ENCODE peak calls at places on chromosomes 3 and 15, in five cellular contexts. One of them, this sample, is unnamed.

GRCh38 chr3:167750273-167750971 is 14.9 kb downstream of the SERPINI1 start:
- DNase-seq in RPMI8226: peak
- DNase-seq in activated T-cell treated with anti-CD3 and anti-CD28 coated beads for 4 hours: no peak
- DNase-seq in iris pigment epithelial cell: no peak
- DNase-seq in posterior cingulate gyrus: no peak
- DNase-seq in this sample: peak

GRCh38 chr15:60390931-60391501 is 6.8 kb downstream of the ANXA2 start:
- DNase-seq in RPMI8226: no peak
- DNase-seq in activated T-cell treated with anti-CD3 and anti-CD28 coated beads for 4 hours: no peak
- DNase-seq in iris pigment epithelial cell: peak
- DNase-seq in posterior cingulate gyrus: no peak
- DNase-seq in this sample: no peak

GRCh38 chr3:152270944-152271343 is 2.2 kb downstream of the MBNL1 start:
- DNase-seq in RPMI8226: peak
- DNase-seq in activated T-cell treated with anti-CD3 and anti-CD28 coated beads for 4 hours: no peak
- DNase-seq in iris pigment epithelial cell: no peak
- DNase-seq in posterior cingulate gyrus: no peak
- DNase-seq in this sample: no peak

GRCh38 chr3:97579365-97579764 is 185.2 kb upstream of the ARL6 start:
- DNase-seq in RPMI8226: no peak
- DNase-seq in activated T-cell treated with anti-CD3 and anti-CD28 coated beads for 4 hours: no peak
- DNase-seq in iris pigment epithelial cell: peak
- DNase-seq in posterior cingulate gyrus: no peak
- DNase-seq in this sample: no peak

GRCh38 chr3:128269796-128270195 is 116.5 kb downstream of the EEFSEC start:
- DNase-seq in RPMI8226: no peak
- DNase-seq in activated T-cell treated with anti-CD3 and anti-CD28 coated beads for 4 hours: no peak
- DNase-seq in iris pigment epithelial cell: no peak
- DNase-seq in posterior cingulate gyrus: no peak
- DNase-seq in this sample: no peak

GRCh38 chr3:17234382-17234781 is 349.6 kb downstream of the PLCL2 start:
- DNase-seq in RPMI8226: no peak
- DNase-seq in activated T-cell treated with anti-CD3 and anti-CD28 coated beads for 4 hours: no peak
- DNase-seq in iris pigment epithelial cell: no peak
- DNase-seq in posterior cingulate gyrus: no peak
- DNase-seq in this sample: no peak

GRCh38 chr15:28919201-28919627 is 33.4 kb downstream of the APBA2 start:
- DNase-seq in RPMI8226: no peak
- DNase-seq in activated T-cell treated with anti-CD3 and anti-CD28 coated beads for 4 hours: no peak
- DNase-seq in iris pigment epithelial cell: no peak
- DNase-seq in posterior cingulate gyrus: no peak
- DNase-seq in this sample: no peak

GRCh38 chr3:129822679-129823078 is 70.8 kb downstream of the TMCC1 start:
- DNase-seq in RPMI8226: no peak
- DNase-seq in activated T-cell treated with anti-CD3 and anti-CD28 coated beads for 4 hours: no peak
- DNase-seq in iris pigment epithelial cell: peak
- DNase-seq in posterior cingulate gyrus: no peak
- DNase-seq in this sample: no peak

GRCh38 chr15:65824941-65825544 is 33.0 kb upstream of the DENND4A start:
- DNase-seq in RPMI8226: no peak
- DNase-seq in activated T-cell treated with anti-CD3 and anti-CD28 coated beads for 4 hours: no peak
- DNase-seq in iris pigment epithelial cell: peak
- DNase-seq in posterior cingulate gyrus: no peak
- DNase-seq in this sample: no peak

GRCh38 chr3:11167590-11167989 is 13.3 kb downstream of the HRH1 start:
- DNase-seq in RPMI8226: no peak
- DNase-seq in activated T-cell treated with anti-CD3 and anti-CD28 coated beads for 4 hours: no peak
- DNase-seq in iris pigment epithelial cell: no peak
- DNase-seq in posterior cingulate gyrus: no peak
- DNase-seq in this sample: no peak

GRCh38 chr15:23472678-23473077 is 25.6 kb upstream of the GOLGA6L2 start:
- DNase-seq in RPMI8226: no peak
- DNase-seq in activated T-cell treated with anti-CD3 and anti-CD28 coated beads for 4 hours: no peak
- DNase-seq in iris pigment epithelial cell: no peak
- DNase-seq in posterior cingulate gyrus: no peak
- DNase-seq in this sample: no peak

GRCh38 chr3:134874737-134875413 is 79.8 kb downstream of the EPHB1 start:
- DNase-seq in RPMI8226: no peak
- DNase-seq in activated T-cell treated with anti-CD3 and anti-CD28 coated beads for 4 hours: no peak
- DNase-seq in iris pigment epithelial cell: no peak
- DNase-seq in posterior cingulate gyrus: no peak
- DNase-seq in this sample: no peak

GRCh38 chr3:124558898-124559649 is 171.2 kb upstream of the UMPS start:
- DNase-seq in RPMI8226: no peak
- DNase-seq in activated T-cell treated with anti-CD3 and anti-CD28 coated beads for 4 hours: no peak
- DNase-seq in iris pigment epithelial cell: peak
- DNase-seq in posterior cingulate gyrus: peak
- DNase-seq in this sample: no peak

GRCh38 chr3:122572940-122573412 is 4.5 kb upstream of the PARP15 start:
- DNase-seq in RPMI8226: peak
- DNase-seq in activated T-cell treated with anti-CD3 and anti-CD28 coated beads for 4 hours: no peak
- DNase-seq in iris pigment epithelial cell: peak
- DNase-seq in posterior cingulate gyrus: no peak
- DNase-seq in this sample: peak

GRCh38 chr15:59306520-59307163 is 66.0 kb downstream of the MYO1E start:
- DNase-seq in RPMI8226: no peak
- DNase-seq in activated T-cell treated with anti-CD3 and anti-CD28 coated beads for 4 hours: no peak
- DNase-seq in iris pigment epithelial cell: peak
- DNase-seq in posterior cingulate gyrus: no peak
- DNase-seq in this sample: no peak

GRCh38 chr3:194265996-194266657 is 85.0 kb downstream of the CPN2 start:
- DNase-seq in RPMI8226: no peak
- DNase-seq in activated T-cell treated with anti-CD3 and anti-CD28 coated beads for 4 hours: no peak
- DNase-seq in iris pigment epithelial cell: no peak
- DNase-seq in posterior cingulate gyrus: no peak
- DNase-seq in this sample: no peak

GRCh38 chr3:82610236-82610635 is 848.8 kb upstream of the GBE1 start:
- DNase-seq in RPMI8226: no peak
- DNase-seq in activated T-cell treated with anti-CD3 and anti-CD28 coated beads for 4 hours: no peak
- DNase-seq in iris pigment epithelial cell: no peak
- DNase-seq in posterior cingulate gyrus: no peak
- DNase-seq in this sample: no peak

GRCh38 chr15:76840830-76841460 is 64.2 kb downstream of the SCAPER start:
- DNase-seq in RPMI8226: peak
- DNase-seq in activated T-cell treated with anti-CD3 and anti-CD28 coated beads for 4 hours: no peak
- DNase-seq in iris pigment epithelial cell: peak
- DNase-seq in posterior cingulate gyrus: no peak
- DNase-seq in this sample: no peak

GRCh38 chr3:134594236-134594825 is 56.5 kb downstream of the KY start:
- DNase-seq in RPMI8226: no peak
- DNase-seq in activated T-cell treated with anti-CD3 and anti-CD28 coated beads for 4 hours: no peak
- DNase-seq in iris pigment epithelial cell: no peak
- DNase-seq in posterior cingulate gyrus: no peak
- DNase-seq in this sample: no peak

GRCh38 chr3:55723653-55724406 is 236.7 kb upstream of the WNT5A start:
- DNase-seq in RPMI8226: no peak
- DNase-seq in activated T-cell treated with anti-CD3 and anti-CD28 coated beads for 4 hours: no peak
- DNase-seq in iris pigment epithelial cell: no peak
- DNase-seq in posterior cingulate gyrus: no peak
- DNase-seq in this sample: peak

GRCh38 chr3:111979689-111980025 is 831 bp downstream of the ABHD10 start:
- DNase-seq in RPMI8226: no peak
- DNase-seq in activated T-cell treated with anti-CD3 and anti-CD28 coated beads for 4 hours: no peak
- DNase-seq in iris pigment epithelial cell: peak
- DNase-seq in posterior cingulate gyrus: no peak
- DNase-seq in this sample: no peak

GRCh38 chr3:62131620-62132019 is 241.7 kb downstream of the FEZF2 start:
- DNase-seq in RPMI8226: no peak
- DNase-seq in activated T-cell treated with anti-CD3 and anti-CD28 coated beads for 4 hours: no peak
- DNase-seq in iris pigment epithelial cell: peak
- DNase-seq in posterior cingulate gyrus: no peak
- DNase-seq in this sample: no peak

GRCh38 chr15:93861413-93861812 is 369.9 kb upstream of the MCTP2 start:
- DNase-seq in RPMI8226: no peak
- DNase-seq in activated T-cell treated with anti-CD3 and anti-CD28 coated beads for 4 hours: no peak
- DNase-seq in iris pigment epithelial cell: no peak
- DNase-seq in posterior cingulate gyrus: no peak
- DNase-seq in this sample: no peak

GRCh38 chr3:30970183-30970582 is 75.7 kb upstream of the GADL1 start:
- DNase-seq in RPMI8226: peak
- DNase-seq in activated T-cell treated with anti-CD3 and anti-CD28 coated beads for 4 hours: no peak
- DNase-seq in iris pigment epithelial cell: no peak
- DNase-seq in posterior cingulate gyrus: no peak
- DNase-seq in this sample: no peak

GRCh38 chr3:97662264-97662663 is 102.3 kb upstream of the ARL6 start:
- DNase-seq in RPMI8226: no peak
- DNase-seq in activated T-cell treated with anti-CD3 and anti-CD28 coated beads for 4 hours: no peak
- DNase-seq in iris pigment epithelial cell: no peak
- DNase-seq in posterior cingulate gyrus: no peak
- DNase-seq in this sample: no peak

GRCh38 chr3:50584391-50584790 is 15.1 kb downstream of the HEMK1 start:
- DNase-seq in RPMI8226: no peak
- DNase-seq in activated T-cell treated with anti-CD3 and anti-CD28 coated beads for 4 hours: no peak
- DNase-seq in iris pigment epithelial cell: peak
- DNase-seq in posterior cingulate gyrus: no peak
- DNase-seq in this sample: no peak

GRCh38 chr3:105867690-105868449 is 942 bp downstream of the CBLB start:
- DNase-seq in RPMI8226: peak
- DNase-seq in activated T-cell treated with anti-CD3 and anti-CD28 coated beads for 4 hours: no peak
- DNase-seq in iris pigment epithelial cell: no peak
- DNase-seq in posterior cingulate gyrus: no peak
- DNase-seq in this sample: no peak

GRCh38 chr15:63156086-63156707 is 1.1 kb downstream of the RPS27L start:
- DNase-seq in RPMI8226: no peak
- DNase-seq in activated T-cell treated with anti-CD3 and anti-CD28 coated beads for 4 hours: no peak
- DNase-seq in iris pigment epithelial cell: no peak
- DNase-seq in posterior cingulate gyrus: no peak
- DNase-seq in this sample: no peak

GRCh38 chr3:123880998-123881561 is 3.1 kb downstream of the MYLK start:
- DNase-seq in RPMI8226: peak
- DNase-seq in activated T-cell treated with anti-CD3 and anti-CD28 coated beads for 4 hours: no peak
- DNase-seq in iris pigment epithelial cell: peak
- DNase-seq in posterior cingulate gyrus: no peak
- DNase-seq in this sample: no peak

GRCh38 chr15:89783111-89783860 is 7.2 kb downstream of the MESP2 start:
- DNase-seq in RPMI8226: no peak
- DNase-seq in activated T-cell treated with anti-CD3 and anti-CD28 coated beads for 4 hours: no peak
- DNase-seq in iris pigment epithelial cell: no peak
- DNase-seq in posterior cingulate gyrus: no peak
- DNase-seq in this sample: no peak

GRCh38 chr3:72658466-72659100 is 189.7 kb downstream of the SHQ1 start:
- DNase-seq in RPMI8226: no peak
- DNase-seq in activated T-cell treated with anti-CD3 and anti-CD28 coated beads for 4 hours: no peak
- DNase-seq in iris pigment epithelial cell: no peak
- DNase-seq in posterior cingulate gyrus: no peak
- DNase-seq in this sample: no peak

This sample was measured in GM06990.